ENCODE peak calls at places on chromosomes 13 and 19, in four cellular contexts. F is brain microvascular endothelial cell, X is ovary, H is transverse colon. C is an unnamed sample.

GRCh38 chr19:17725422-17726078 is 6.3 kb downstream of the MAP1S start:
- DNase-seq in F (no peak), X (no peak), H (no peak), C (no peak)

GRCh38 chr19:5191091-5191490 is 149.5 kb downstream of the PTPRS start:
- DNase-seq in X (no peak), H (no peak), F (no peak), C (no peak)

GRCh38 chr13:107992542-107992941 is 222.8 kb downstream of the LIG4 start:
- DNase-seq in F (no peak), X (no peak), H (no peak), C (no peak)

GRCh38 chr13:69234171-69234570 is 873.5 kb upstream of the ATXN8OS start:
- DNase-seq in X (no peak), H (no peak), F (no peak), C (no peak)

GRCh38 chr19:49441210-49441959 is at the start of gene SLC17A7:
- DNase-seq in X (no peak), H (peak), F (no peak), C (peak)

GRCh38 chr13:68696907-68697306 is 1410.7 kb upstream of the ATXN8OS start:
- DNase-seq in F (no peak), H (no peak), X (no peak), C (no peak)

GRCh38 chr13:72437458-72437857 is 290.0 kb downstream of the MZT1 start:
- DNase-seq in F (peak), H (no peak), X (no peak), C (no peak)

GRCh38 chr13:109790071-109790470 is 3.7 kb upstream of the IRS2 start:
- DNase-seq in F (no peak), X (no peak), H (no peak), C (no peak)

GRCh38 chr13:84946144-84946543 is 853.1 kb downstream of the SLITRK6 start:
- DNase-seq in F (no peak), H (no peak), X (no peak), C (no peak)

GRCh38 chr13:23984541-23984940 is 87.2 kb upstream of the C1QTNF9B start:
- DNase-seq in X (no peak), H (no peak), F (no peak), C (no peak)

GRCh38 chr19:7980635-7981121 is 24.8 kb downstream of the ELAVL1 start:
- DNase-seq in X (no peak), H (no peak), F (no peak), C (no peak)

GRCh38 chr13:49645451-49645850 is 17.1 kb downstream of the ARL11 start:
- DNase-seq in X (no peak), H (no peak), F (no peak), C (no peak)

GRCh38 chr19:58275564-58275963 is 3.2 kb upstream of the ZNF8 start:
- DNase-seq in X (no peak), F (no peak), H (no peak), C (no peak)

GRCh38 chr19:58277197-58277596 is 1.6 kb upstream of the ZNF8 start:
- DNase-seq in H (no peak), X (no peak), F (no peak), C (no peak)

GRCh38 chr19:58278156-58279041 is at the start of gene ZNF8:
- DNase-seq in X (peak), F (peak), H (peak), C (peak)

GRCh38 chr19:58277748-58278147 is 1.0 kb upstream of the ZNF8 start:
- DNase-seq in X (no peak), H (no peak), F (no peak), C (peak)

DNA sequence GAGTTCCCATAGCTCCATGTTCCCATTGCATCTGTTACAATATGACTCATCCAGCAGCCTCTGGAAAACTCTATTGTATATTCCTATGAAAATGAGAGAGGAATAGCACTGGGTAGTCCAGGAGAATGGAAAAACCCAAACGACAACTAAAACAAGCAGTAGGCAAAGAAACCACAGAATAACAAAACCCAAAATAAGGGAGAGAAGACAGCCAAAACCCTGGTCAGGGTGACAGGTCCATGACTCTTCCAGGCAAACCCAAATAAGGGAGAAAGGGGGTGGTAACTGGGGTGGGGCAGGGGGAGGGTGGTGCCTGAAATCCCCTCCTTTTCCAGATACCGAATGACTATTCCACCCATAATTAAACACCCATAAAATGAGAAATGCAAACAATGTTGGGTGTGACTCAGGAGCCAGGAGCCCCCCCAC is 4.0 kb upstream of the ZNF8 start:
- DNase-seq in F (no peak), H (no peak), X (no peak), C (peak)
- H3K4me3 ChIP-seq in F (no peak), H (no peak), X (no peak), C (no peak)

DNA sequence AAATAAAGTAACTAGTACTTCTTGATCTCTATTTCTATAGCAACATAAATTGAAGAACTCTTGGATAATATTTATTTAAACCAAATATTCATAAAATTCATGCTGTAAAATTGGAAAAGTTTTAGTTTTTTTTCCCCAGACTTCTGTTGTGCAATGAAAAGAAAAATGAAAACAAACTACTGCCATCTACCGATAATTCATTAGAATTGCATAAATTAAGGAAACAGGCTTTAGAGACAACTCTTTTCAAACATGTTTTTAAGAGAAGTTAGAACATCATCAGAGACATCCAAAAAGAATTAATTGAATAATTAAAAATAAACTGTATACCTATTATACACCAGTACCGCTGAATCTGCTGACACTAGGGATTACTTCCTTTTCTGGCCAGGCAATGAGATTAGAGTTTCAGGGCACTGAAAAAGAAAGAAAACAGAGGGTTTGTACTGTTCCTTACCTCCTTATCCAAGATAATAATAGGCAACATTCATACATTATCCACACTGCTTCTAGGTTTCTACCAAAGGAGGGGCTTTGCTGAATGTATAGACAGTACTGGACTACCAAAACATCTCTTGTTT is 4.9 kb downstream of the CCDC122 start:
- DNase-seq in F (no peak), X (no peak), H (no peak), C (no peak)
- TF ChIP-seq CTCF in F (peak), X (peak), H (peak), C (peak)

GRCh38 chr13:67221630-67222226 is 8.4 kb downstream of the PCDH9 start:
- DNase-seq in X (no peak), H (no peak), F (no peak), C (no peak)

GRCh38 chr13:67225252-67226159 is 4.6 kb downstream of the PCDH9 start:
- DNase-seq in X (no peak), H (no peak), F (no peak), C (no peak)

GRCh38 chr13:67224148-67224846 is 5.8 kb downstream of the PCDH9 start:
- DNase-seq in F (peak), X (peak), H (peak), C (peak)

GRCh38 chr13:67223742-67224141 is 6.4 kb downstream of the PCDH9 start:
- DNase-seq in F (no peak), H (no peak), X (no peak), C (no peak)

GRCh38 chr13:67223024-67223423 is 7.1 kb downstream of the PCDH9 start:
- DNase-seq in X (no peak), H (no peak), F (no peak), C (no peak)
- H3K27ac ChIP-seq in X (no peak), H (no peak), F (no peak), C (no peak)

GRCh38 chr19:6719540-6719861 is 949 bp downstream of the C3 start:
- DNase-seq in X (no peak), F (no peak), H (no peak), C (no peak)
- H3K4me3 ChIP-seq in X (peak), F (no peak), H (no peak), C (peak)

DNA sequence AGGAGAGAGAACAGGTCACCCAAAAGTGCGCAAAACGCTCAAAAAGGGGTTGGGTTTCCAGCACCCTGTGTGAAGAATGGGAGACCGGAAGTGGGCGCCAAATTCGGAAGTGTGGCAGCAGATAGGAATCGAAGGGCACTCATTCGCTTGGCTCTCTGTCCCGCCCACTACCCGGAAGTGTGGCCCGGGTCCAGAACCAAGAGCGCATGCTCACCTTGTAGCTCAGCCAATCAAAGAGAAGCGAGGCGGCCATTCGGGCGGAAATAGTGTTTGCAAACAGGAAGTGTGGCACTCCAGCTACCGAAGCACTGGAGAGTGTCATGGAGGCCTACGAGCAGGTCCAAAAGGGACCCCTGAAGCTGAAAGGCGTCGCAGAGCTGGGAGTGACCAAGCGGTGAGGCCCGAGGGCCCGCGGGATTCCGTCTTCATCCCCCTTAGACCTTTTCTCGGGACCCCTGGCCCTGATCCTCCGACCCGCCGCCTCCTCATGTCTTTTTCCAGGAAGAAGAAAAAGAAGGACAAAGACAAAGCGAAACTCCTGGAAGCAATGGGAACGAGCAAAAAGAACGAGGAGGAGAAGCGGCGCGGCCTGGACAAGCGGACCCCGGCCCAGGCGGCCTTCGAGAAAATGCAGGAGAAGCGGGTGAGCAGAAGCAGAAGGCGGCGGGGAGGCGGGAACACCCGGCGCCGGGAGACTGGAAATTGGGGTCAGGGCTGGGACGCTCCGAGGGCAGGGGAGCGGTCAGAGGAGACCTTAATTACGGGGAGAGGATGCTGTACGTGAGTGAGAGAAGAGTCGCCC is at the start of gene FAM32A:
- DNase-seq in F (peak), H (peak), X (peak), C (peak)
- TF ChIP-seq CTCF in F (peak), H (peak), X (peak), C (peak)

DNA sequence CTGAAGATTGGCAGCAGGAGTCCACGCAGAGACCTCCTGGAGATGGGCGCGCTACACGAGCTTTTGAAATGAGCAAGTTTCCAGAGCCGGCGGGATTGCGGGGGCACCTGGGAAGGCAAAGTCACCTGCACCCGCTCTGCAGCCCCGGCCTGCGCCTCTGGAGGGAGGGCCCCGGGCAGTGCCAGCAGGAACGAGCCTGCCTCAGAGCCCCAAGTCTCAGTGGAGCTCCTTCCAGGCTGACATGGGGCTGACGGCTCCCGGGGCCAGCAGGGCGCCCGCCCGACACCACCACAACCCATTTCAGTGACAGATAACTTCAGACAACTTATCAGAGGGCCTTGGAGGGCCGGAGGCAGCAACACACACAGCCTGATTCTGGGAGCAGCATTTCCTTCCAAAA is 45.0 kb downstream of the RASA3 start:
- DNase-seq in H (no peak), X (no peak), F (no peak), C (no peak)
- H3K27ac ChIP-seq in H (no peak), X (no peak), F (no peak), C (no peak)